ENCODE peak calls at places on chromosome 20, in eight cellular contexts. M is psoas muscle; Q is RPMI8226; H is adipocyte; L is EH; N is NB4; W is activated effector memory CD4-positive, alpha-beta T cell treated with anti-CD3 and anti-CD28 coated beads, Interleukin-2, amount 50 U/mL, for 16 hours; Z is choroid plexus epithelial cell. G is an unnamed sample.
A peak's percentile ranks its signal among the peaks of the same experiment; 100 is the strongest.

GRCh38 chr20:64151634-64152530 is 12.4 kb upstream of the MYT1 start:
- DNase-seq in M (no peak), Q (no peak), H (no peak), L (no peak), N (no peak), W (no peak), Z (peak; percentile 8), G (no peak)

GRCh38 chr20:24691901-24692351 is 222.5 kb downstream of the SYNDIG1 start:
- DNase-seq in M (no peak), Q (no peak), H (no peak), L (no peak), N (no peak), W (peak; percentile 30), Z (no peak), G (no peak)

GRCh38 chr20:10171864-10172751 is 46.5 kb upstream of the SNAP25 start:
- DNase-seq in M (peak; percentile 44), Q (peak; percentile 4), H (peak; percentile 72), L (peak; percentile 38), N (peak; percentile 21), W (peak; percentile 73), Z (peak; percentile 35), G (no peak)

GRCh38 chr20:19787366-19787765 is 29.3 kb downstream of the RIN2 start:
- DNase-seq in M (no peak), Q (no peak), H (no peak), L (no peak), N (no peak), W (no peak), Z (no peak), G (no peak)

GRCh38 chr20:63475209-63475608 is 2.8 kb upstream of the KCNQ2 start:
- DNase-seq in M (no peak), Q (peak; percentile 65), H (peak; percentile 51), L (peak; percentile 38), N (peak; percentile 55), W (no peak), Z (peak; percentile 47), G (no peak)

GRCh38 chr20:59411191-59411988 is 111.0 kb downstream of the EDN3 start:
- DNase-seq in M (no peak), Q (no peak), H (no peak), L (no peak), N (no peak), W (no peak), Z (no peak), G (no peak)

GRCh38 chr20:49938173-49939163 is 2.3 kb downstream of the RNF114 start:
- DNase-seq in M (peak; percentile 60), Q (no peak), H (peak; percentile 82), L (peak; percentile 79), N (no peak), W (peak; percentile 49), Z (peak; percentile 88), G (no peak)

GRCh38 chr20:24686156-24686555 is 216.7 kb downstream of the SYNDIG1 start:
- DNase-seq in M (no peak), Q (no peak), H (no peak), L (no peak), N (no peak), W (peak; percentile 19), Z (no peak), G (no peak)

GRCh38 chr20:60037120-60037499 is 78.9 kb downstream of the CDH26 start:
- DNase-seq in M (no peak), Q (no peak), H (no peak), L (peak; percentile 78), N (peak; percentile 48), W (no peak), Z (peak; percentile 12), G (no peak)

GRCh38 chr20:53767206-53767924 is 173.7 kb upstream of the ZNF217 start:
- DNase-seq in M (no peak), Q (peak; percentile 10), H (no peak), L (no peak), N (no peak), W (no peak), Z (no peak), G (no peak)

GRCh38 chr20:50645253-50646068 is 45.9 kb downstream of the RIPOR3 start:
- DNase-seq in M (peak; percentile 83), Q (peak; percentile 56), H (peak; percentile 95), L (peak; percentile 97), N (peak; percentile 71), W (no peak), Z (peak; percentile 100), G (no peak)

GRCh38 chr20:45359406-45360148 is 3.4 kb upstream of the SYS1 start:
- DNase-seq in M (no peak), Q (no peak), H (peak; percentile 25), L (peak; percentile 54), N (no peak), W (peak; percentile 45), Z (peak; percentile 79), G (no peak)

GRCh38 chr20:58084566-58084965 is 143.9 kb downstream of the ANKRD60 start:
- DNase-seq in M (no peak), Q (no peak), H (no peak), L (no peak), N (no peak), W (no peak), Z (no peak), G (no peak)

GRCh38 chr20:25127761-25128537 is 46.0 kb upstream of the VSX1 start:
- DNase-seq in M (no peak), Q (no peak), H (no peak), L (no peak), N (no peak), W (no peak), Z (no peak), G (no peak)

GRCh38 chr20:31560094-31560899 is 44.8 kb upstream of the ID1 start:
- DNase-seq in M (peak; percentile 81), Q (peak; percentile 75), H (peak; percentile 94), L (peak; percentile 84), N (peak; percentile 86), W (peak; percentile 92), Z (peak; percentile 93), G (peak; percentile 71)

GRCh38 chr20:5482791-5483190 is 166.0 kb upstream of the PROKR2 start:
- DNase-seq in M (no peak), Q (no peak), H (no peak), L (peak; percentile 16), N (no peak), W (no peak), Z (peak; percentile 54), G (no peak)

GRCh38 chr20:24718696-24719095 is 230.4 kb upstream of the CST7 start:
- DNase-seq in M (no peak), Q (no peak), H (no peak), L (no peak), N (no peak), W (no peak), Z (no peak), G (no peak)

GRCh38 chr20:19457551-19457950 is 245.1 kb downstream of the SLC24A3 start:
- DNase-seq in M (no peak), Q (no peak), H (no peak), L (peak; percentile 55), N (no peak), W (no peak), Z (no peak), G (no peak)